ENCODE peak calls at places on chromosomes 16 and 17, in six cellular contexts. J is GM12865; P is activated T-helper 2 cell treated with anti-CD3 and anti-CD28 coated beads, Interferon-gamma antibody, Interleukin-2, Interleukin-4, amounts not matched to agents 10 μg/mL and 5 μg/mL and 100 μg/mL, durations not matched to agents 14 hours and 24 hours and 36 hours; X is CD8-positive, alpha-beta T cell; W is T-helper 2 cell; M is stimulated activated CD4-positive, alpha-beta T cell treated with anti-CD3 and anti-CD28 coated beads, Interleukin-12 subunit alpha, Interleukin-12 subunit beta, amount 100 ng/mL, for 4 hours. L is an unnamed sample.

GRCh38 chr17:29619251-29619650 is 3.5 kb downstream of the CORO6 start:
- DNase-seq in J (no peak), W (no peak), P (no peak), M (no peak), X (no peak), L (peak)

GRCh38 chr17:71398706-71399620 is 721.9 kb upstream of the SOX9 start:
- DNase-seq in J (peak), P (no peak), M (no peak), W (no peak), X (no peak), L (no peak)

GRCh38 chr17:81030726-81031570 is 4.0 kb upstream of the BAIAP2 start:
- DNase-seq in P (no peak), J (no peak), W (no peak), M (no peak), X (no peak), L (no peak)

GRCh38 chr17:35448214-35448898 is at the start of gene SLFN13:
- DNase-seq in P (peak), M (peak), W (peak), X (peak), J (peak), L (peak)

GRCh38 chr16:50530277-50531236 is 17.6 kb upstream of the NKD1 start:
- DNase-seq in M (no peak), W (no peak), X (no peak), J (no peak), P (no peak), L (no peak)

GRCh38 chr17:9798724-9799123 is 7.3 kb upstream of the DHRS7C start:
- DNase-seq in M (no peak), W (no peak), J (no peak), X (no peak), P (no peak), L (no peak)

GRCh38 chr17:80393491-80393890 is 21.5 kb upstream of the ENDOV start:
- DNase-seq in W (no peak), J (no peak), X (no peak), M (no peak), P (no peak), L (no peak)

GRCh38 chr16:8958344-8958808 is 5.3 kb downstream of the USP7 start:
- DNase-seq in W (no peak), P (peak), X (peak), M (no peak), J (peak), L (peak)

GRCh38 chr17:614637-615546 is 99.7 kb downstream of the VPS53 start:
- DNase-seq in J (no peak), M (no peak), P (no peak), W (no peak), X (no peak), L (no peak)

GRCh38 chr17:31085563-31085962 is 9.2 kb upstream of the NF1 start:
- DNase-seq in J (no peak), X (no peak), M (no peak), W (no peak), P (no peak), L (peak)

GRCh38 chr17:36185416-36185815 is 9.0 kb upstream of the TBC1D3B start:
- DNase-seq in P (no peak), X (no peak), W (no peak), J (no peak), M (no peak), L (no peak)

GRCh38 chr17:17401271-17401781 is 75.5 kb upstream of the MED9 start:
- DNase-seq in X (no peak), M (no peak), P (no peak), J (peak), W (no peak), L (peak)

GRCh38 chr17:72972263-72972951 is 120.1 kb downstream of the SLC39A11 start:
- DNase-seq in J (no peak), P (no peak), W (no peak), M (no peak), X (no peak), L (no peak)

GRCh38 chr16:88478115-88478514 is 25.0 kb downstream of the ZFPM1 start:
- DNase-seq in X (peak), P (no peak), M (peak), J (no peak), W (no peak), L (peak)

GRCh38 chr17:73722163-73722562 is 77.9 kb upstream of the SDK2 start:
- DNase-seq in P (no peak), X (peak), W (no peak), M (no peak), J (peak), L (no peak)

GRCh38 chr16:63617990-63618763 is 1503.7 kb downstream of the CDH11 start:
- DNase-seq in M (no peak), X (no peak), J (no peak), P (no peak), W (no peak), L (peak)

GRCh38 chr16:47928008-47928407 is 227.8 kb downstream of the ABCC12 start:
- DNase-seq in W (no peak), X (no peak), M (no peak), J (peak), P (no peak), L (peak)

L was measured in NB4.